ENCODE peak calls at places on chromosomes 5 and 9, in eight cellular contexts. R, N, A, U, M, I, B and W are unnamed samples.

GRCh38 chr5:160418561-160419457 is at the start of gene SLU7:
- ATAC-seq in R (peak), N (peak), A (peak), U (peak), M (peak), I (peak), B (peak), W (peak)

GRCh38 chr9:112898872-112899281 is 8.2 kb upstream of the SLC46A2 start:
- ATAC-seq in R (no peak), N (no peak), A (no peak), U (no peak), M (no peak), I (no peak), B (no peak), W (no peak)

GRCh38 chr5:179724163-179724562 is 8.5 kb upstream of the MAML1 start:
- ATAC-seq in R (no peak), N (peak), A (no peak), U (no peak), M (no peak), I (no peak), B (no peak), W (no peak)

GRCh38 chr9:23826120-23826629 is at the start of gene ELAVL2:
- ATAC-seq in R (peak), N (peak), A (peak), U (peak), M (peak), I (peak), B (peak), W (peak)

GRCh38 chr5:96537386-96537785 is 104.3 kb upstream of the PCSK1 start:
- ATAC-seq in R (no peak), N (no peak), A (no peak), U (peak), M (no peak), I (peak), B (no peak), W (no peak)

GRCh38 chr9:30519756-30520155 is 1864.7 kb upstream of the ACO1 start:
- ATAC-seq in R (no peak), N (no peak), A (no peak), U (no peak), M (no peak), I (peak), B (no peak), W (no peak)

GRCh38 chr5:143417503-143418139 is 14.1 kb upstream of the NR3C1 start:
- ATAC-seq in R (no peak), N (no peak), A (peak), U (no peak), M (no peak), I (no peak), B (no peak), W (no peak)

GRCh38 chr9:136694163-136694864 is 7.1 kb upstream of the AGPAT2 start:
- ATAC-seq in R (peak), N (peak), A (peak), U (peak), M (peak), I (peak), B (peak), W (peak)

GRCh38 chr9:134375430-134376385 is 49.5 kb downstream of the RXRA start:
- ATAC-seq in R (peak), N (peak), A (no peak), U (no peak), M (peak), I (no peak), B (no peak), W (no peak)

GRCh38 chr5:89728750-89729149 is 680.8 kb downstream of the CETN3 start:
- ATAC-seq in R (peak), N (peak), A (no peak), U (no peak), M (peak), I (no peak), B (no peak), W (no peak)